ENCODE peak calls at places on chromosomes 1 and 21, in four cellular contexts. One of them, this sample, is unnamed.
A peak's percentile ranks its signal among the peaks of the same experiment; 100 is the strongest.

GRCh38 chr21:42404534-42404933 is 832 bp downstream of the UBASH3A start:
- DNase-seq in mammary epithelial cell: no peak
- DNase-seq in hepatocyte: no peak
- DNase-seq in A549: no peak
- DNase-seq in this sample: no peak

GRCh38 chr1:216222302-216222701 is 200.9 kb downstream of the USH2A start:
- DNase-seq in A549: no peak
- DNase-seq in mammary epithelial cell: no peak
- DNase-seq in hepatocyte: no peak
- DNase-seq in this sample: no peak

GRCh38 chr1:8463144-8463927 is 145.4 kb downstream of the SLC45A1 start:
- DNase-seq in hepatocyte: peak; percentile 45
- DNase-seq in A549: no peak
- DNase-seq in mammary epithelial cell: no peak
- DNase-seq in this sample: no peak

GRCh38 chr1:31955917-31956736 is 18.0 kb upstream of the PTP4A2 start:
- DNase-seq in mammary epithelial cell: peak; percentile 99
- DNase-seq in A549: peak; percentile 95
- DNase-seq in hepatocyte: peak; percentile 96
- DNase-seq in this sample: peak; percentile 77

GRCh38 chr1:31768939-31769704 is 5.0 kb upstream of the ADGRB2 start:
- DNase-seq in mammary epithelial cell: no peak
- DNase-seq in hepatocyte: no peak
- DNase-seq in A549: no peak
- DNase-seq in this sample: no peak

GRCh38 chr1:20058531-20058930 is 11.5 kb upstream of the PLA2G5 start:
- DNase-seq in A549: no peak
- DNase-seq in mammary epithelial cell: peak; percentile 88
- DNase-seq in hepatocyte: no peak
- DNase-seq in this sample: no peak

GRCh38 chr1:224632921-224633321 is 16.8 kb downstream of the CNIH3 start:
- DNase-seq in hepatocyte: no peak
- DNase-seq in A549: no peak
- DNase-seq in mammary epithelial cell: no peak
- DNase-seq in this sample: no peak

GRCh38 chr1:207040181-207040533 is 7.6 kb upstream of the C1orf116 start:
- DNase-seq in hepatocyte: no peak
- DNase-seq in A549: no peak
- DNase-seq in mammary epithelial cell: no peak
- DNase-seq in this sample: no peak

GRCh38 chr1:93061895-93062792 is 16.9 kb upstream of the MTF2 start:
- DNase-seq in hepatocyte: peak; percentile 63
- DNase-seq in mammary epithelial cell: peak; percentile 39
- DNase-seq in A549: peak; percentile 32
- DNase-seq in this sample: no peak

GRCh38 chr1:202143768-202144509 is 598 bp downstream of the ARL8A start:
- DNase-seq in hepatocyte: peak; percentile 54
- DNase-seq in A549: no peak
- DNase-seq in mammary epithelial cell: no peak
- DNase-seq in this sample: peak; percentile 73

GRCh38 chr1:55279627-55280026 is 64.5 kb upstream of the USP24 start:
- DNase-seq in A549: no peak
- DNase-seq in hepatocyte: no peak
- DNase-seq in mammary epithelial cell: no peak
- DNase-seq in this sample: no peak

GRCh38 chr1:92992066-92992465 is 30.8 kb upstream of the DIPK1A start:
- DNase-seq in A549: no peak
- DNase-seq in mammary epithelial cell: peak; percentile 26
- DNase-seq in hepatocyte: no peak
- DNase-seq in this sample: no peak

GRCh38 chr1:162161921-162162550 is 92.5 kb downstream of the NOS1AP start:
- DNase-seq in A549: no peak
- DNase-seq in hepatocyte: no peak
- DNase-seq in mammary epithelial cell: no peak
- DNase-seq in this sample: no peak

GRCh38 chr1:104358621-104359020 is 608.9 kb downstream of the AMY1C start:
- DNase-seq in mammary epithelial cell: no peak
- DNase-seq in A549: no peak
- DNase-seq in hepatocyte: no peak
- DNase-seq in this sample: no peak

GRCh38 chr1:42173155-42173933 is 8.8 kb upstream of the GUCA2A start:
- DNase-seq in A549: peak; percentile 42
- DNase-seq in mammary epithelial cell: peak; percentile 35
- DNase-seq in hepatocyte: peak; percentile 59
- DNase-seq in this sample: peak; percentile 64

GRCh38 chr1:42173961-42174715 is 9.6 kb upstream of the GUCA2A start:
- DNase-seq in mammary epithelial cell: peak; percentile 94
- DNase-seq in A549: no peak
- DNase-seq in hepatocyte: no peak
- DNase-seq in this sample: no peak

GRCh38 chr1:42170779-42171621 is 6.5 kb upstream of the GUCA2A start:
- DNase-seq in A549: no peak
- DNase-seq in hepatocyte: no peak
- DNase-seq in mammary epithelial cell: no peak
- DNase-seq in this sample: no peak

GRCh38 chr1:42172394-42173133 is 8.0 kb upstream of the GUCA2A start:
- DNase-seq in mammary epithelial cell: no peak
- DNase-seq in A549: no peak
- DNase-seq in hepatocyte: no peak
- DNase-seq in this sample: no peak

GRCh38 chr1:42171679-42172266 is 7.2 kb upstream of the GUCA2A start:
- DNase-seq in mammary epithelial cell: no peak
- DNase-seq in A549: no peak
- DNase-seq in hepatocyte: no peak
- DNase-seq in this sample: no peak
- H3K27ac ChIP-seq in mammary epithelial cell: no peak overlapping the region
- H3K27ac ChIP-seq in A549: no peak overlapping the region
- H3K27ac ChIP-seq in hepatocyte: no peak overlapping the region
- H3K27ac ChIP-seq in this sample: no peak overlapping the region

GRCh38 chr1:234955107-234955731 is 173.4 kb downstream of the TOMM20 start:
- DNase-seq in mammary epithelial cell: no peak
- DNase-seq in A549: no peak
- DNase-seq in hepatocyte: peak; percentile 75
- DNase-seq in this sample: peak; percentile 79

GRCh38 chr1:234958702-234959649 is 169.7 kb downstream of the TOMM20 start:
- DNase-seq in A549: no peak
- DNase-seq in hepatocyte: no peak
- DNase-seq in mammary epithelial cell: no peak
- DNase-seq in this sample: no peak

GRCh38 chr1:234958066-234958701 is 170.5 kb downstream of the TOMM20 start:
- DNase-seq in A549: peak; percentile 77
- DNase-seq in mammary epithelial cell: no peak
- DNase-seq in hepatocyte: no peak
- DNase-seq in this sample: no peak

GRCh38 chr1:234957330-234958065 is 171.1 kb downstream of the TOMM20 start:
- DNase-seq in hepatocyte: peak; percentile 85
- DNase-seq in mammary epithelial cell: no peak
- DNase-seq in A549: peak; percentile 98
- DNase-seq in this sample: no peak

DNA sequence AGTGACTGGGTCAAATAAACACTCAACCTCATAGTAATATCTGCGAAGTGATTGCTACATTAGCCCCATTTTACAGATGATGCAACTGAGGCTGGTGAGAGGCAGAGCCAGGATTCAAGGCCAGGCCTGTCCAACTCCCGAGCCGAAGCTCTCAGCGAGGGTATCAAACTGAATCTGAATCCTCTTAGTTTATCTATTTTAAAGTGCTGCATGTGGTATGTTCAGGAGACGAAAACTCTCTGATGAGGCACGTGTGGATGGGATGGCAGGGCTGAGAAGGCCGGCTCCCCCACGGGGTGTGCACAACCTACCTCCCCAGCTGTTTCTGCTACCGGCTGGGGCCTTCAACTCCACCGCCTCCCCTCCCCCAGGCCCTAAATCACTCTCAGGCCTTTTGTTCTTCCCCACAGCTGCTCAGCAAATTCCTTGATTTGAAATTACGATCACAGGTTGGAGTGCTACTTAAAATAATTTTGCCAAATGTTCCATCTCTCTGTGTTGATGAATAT is 171.8 kb downstream of the TOMM20 start:
- DNase-seq in mammary epithelial cell: no peak
- DNase-seq in hepatocyte: no peak
- DNase-seq in A549: peak; percentile 77
- DNase-seq in this sample: no peak
- H3K27ac ChIP-seq in mammary epithelial cell: no peak overlapping the region
- H3K27ac ChIP-seq in hepatocyte: peak overlapping the region; percentile 96
- H3K27ac ChIP-seq in A549: peak overlapping the region; percentile 96
- H3K27ac ChIP-seq in this sample: peak overlapping the region; percentile 46

DNA sequence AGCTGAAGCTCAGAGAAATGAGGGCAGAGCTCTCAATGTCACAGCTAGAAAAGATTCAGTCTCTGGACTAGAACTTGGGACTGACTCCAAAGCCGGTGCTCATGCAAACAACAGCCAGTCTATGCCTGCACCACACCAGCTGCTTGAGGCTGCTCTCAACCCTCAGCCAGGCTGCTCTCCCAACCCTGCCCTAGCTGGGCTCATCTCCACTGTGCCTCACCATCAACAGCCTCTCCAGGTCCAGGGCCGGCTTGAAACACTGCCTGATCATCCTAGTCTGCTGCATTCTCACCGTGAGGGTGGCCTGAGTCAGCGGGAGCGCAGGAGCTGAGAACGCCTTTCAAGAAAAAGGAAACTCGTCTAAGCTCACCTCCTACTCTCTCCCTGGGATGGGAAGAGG is 94.5 kb downstream of the PTPRU start:
- DNase-seq in hepatocyte: no peak
- DNase-seq in A549: no peak
- DNase-seq in mammary epithelial cell: no peak
- DNase-seq in this sample: no peak
- H3K27ac ChIP-seq in hepatocyte: no peak overlapping the region
- H3K27ac ChIP-seq in A549: no peak overlapping the region
- H3K27ac ChIP-seq in mammary epithelial cell: no peak overlapping the region
- H3K27ac ChIP-seq in this sample: no peak overlapping the region

GRCh38 chr1:14067686-14068085 is 367.7 kb downstream of the PRDM2 start:
- DNase-seq in A549: no peak
- DNase-seq in mammary epithelial cell: no peak
- DNase-seq in hepatocyte: no peak
- DNase-seq in this sample: no peak

GRCh38 chr1:14067036-14067435 is 367.0 kb downstream of the PRDM2 start:
- DNase-seq in A549: no peak
- DNase-seq in mammary epithelial cell: no peak
- DNase-seq in hepatocyte: no peak
- DNase-seq in this sample: no peak

GRCh38 chr1:14071581-14071980 is 371.6 kb downstream of the PRDM2 start:
- DNase-seq in mammary epithelial cell: no peak
- DNase-seq in hepatocyte: no peak
- DNase-seq in A549: no peak
- DNase-seq in this sample: no peak
- H3K27ac ChIP-seq in mammary epithelial cell: no peak overlapping the region
- H3K27ac ChIP-seq in hepatocyte: no peak overlapping the region
- H3K27ac ChIP-seq in A549: no peak overlapping the region
- H3K27ac ChIP-seq in this sample: no peak overlapping the region

GRCh38 chr1:91711504-91712247 is 174.3 kb downstream of the TGFBR3 start:
- DNase-seq in hepatocyte: no peak
- DNase-seq in mammary epithelial cell: no peak
- DNase-seq in A549: no peak
- DNase-seq in this sample: no peak
- H3K27ac ChIP-seq in hepatocyte: peak overlapping the region; percentile 49
- H3K27ac ChIP-seq in mammary epithelial cell: no peak overlapping the region
- H3K27ac ChIP-seq in A549: no peak overlapping the region
- H3K27ac ChIP-seq in this sample: peak overlapping the region; percentile 72